ENCODE peak calls at places on chromosome 22, in nine cellular contexts. U, Z, P, S, N, R, E, D and O are unnamed samples.
A peak's percentile ranks its signal among the peaks of the same experiment; 100 is the strongest.

GRCh38 chr22:46079093-46079860 is 71.0 kb upstream of the PPARA start:
- DNase-seq in U (no peak), Z (no peak), P (peak; percentile 27), S (no peak), N (no peak), R (no peak), E (no peak), D (no peak), O (no peak)

GRCh38 chr22:43337385-43337784 is 5.8 kb downstream of the SCUBE1 start:
- DNase-seq in U (no peak), Z (no peak), P (no peak), S (no peak), N (no peak), R (no peak), E (no peak), D (no peak), O (no peak)

GRCh38 chr22:36211237-36211881 is 9.8 kb upstream of the APOL4 start:
- DNase-seq in U (no peak), Z (no peak), P (no peak), S (no peak), N (peak; percentile 56), R (no peak), E (no peak), D (no peak), O (no peak)

GRCh38 chr22:21098099-21098671 is 52.4 kb downstream of the LRRC74B start:
- DNase-seq in U (no peak), Z (no peak), P (no peak), S (no peak), N (no peak), R (no peak), E (no peak), D (no peak), O (no peak)

GRCh38 chr22:18133452-18133851 is 16.5 kb upstream of the USP18 start:
- DNase-seq in U (no peak), Z (no peak), P (no peak), S (no peak), N (no peak), R (no peak), E (no peak), D (no peak), O (peak; percentile 60)

GRCh38 chr22:28181332-28181731 is 262.3 kb upstream of the PITPNB start:
- DNase-seq in U (no peak), Z (no peak), P (no peak), S (no peak), N (peak; percentile 8), R (peak; percentile 65), E (no peak), D (no peak), O (peak; percentile 57)

GRCh38 chr22:43171607-43172006 is 15.3 kb downstream of the TTLL12 start:
- DNase-seq in U (no peak), Z (no peak), P (no peak), S (no peak), N (no peak), R (peak; percentile 93), E (no peak), D (no peak), O (no peak)

GRCh38 chr22:44671742-44672141 is 30.3 kb upstream of the PRR5 start:
- DNase-seq in U (no peak), Z (no peak), P (no peak), S (no peak), N (peak; percentile 83), R (peak; percentile 46), E (peak; percentile 43), D (no peak), O (peak; percentile 57)

GRCh38 chr22:41699264-41700104 is at the start of gene MEI1:
- DNase-seq in U (peak; percentile 86), Z (no peak), P (peak; percentile 87), S (no peak), N (peak; percentile 56), R (peak; percentile 85), E (no peak), D (peak; percentile 89), O (peak; percentile 21)

GRCh38 chr22:46858181-46858771 is 95.8 kb downstream of the TBC1D22A start:
- DNase-seq in U (no peak), Z (no peak), P (no peak), S (no peak), N (no peak), R (no peak), E (no peak), D (no peak), O (no peak)

GRCh38 chr22:42928969-42929837 is 72.1 kb upstream of the ARFGAP3 start:
- DNase-seq in U (no peak), Z (no peak), P (no peak), S (no peak), N (no peak), R (peak; percentile 70), E (peak; percentile 29), D (no peak), O (peak; percentile 66)

GRCh38 chr22:33921576-33922181 is 1.4 kb upstream of the LARGE1 start:
- DNase-seq in U (peak; percentile 82), Z (peak; percentile 86), P (peak; percentile 68), S (no peak), N (peak; percentile 60), R (peak; percentile 58), E (peak; percentile 60), D (no peak), O (peak; percentile 84)

GRCh38 chr22:42978453-42979103 is 36.4 kb downstream of the PACSIN2 start:
- DNase-seq in U (no peak), Z (peak; percentile 24), P (no peak), S (no peak), N (peak; percentile 66), R (no peak), E (no peak), D (no peak), O (peak; percentile 54)

GRCh38 chr22:49966716-49967332 is 6.3 kb downstream of the PIM3 start:
- DNase-seq in U (peak; percentile 55), Z (no peak), P (peak; percentile 34), S (no peak), N (no peak), R (no peak), E (no peak), D (no peak), O (peak; percentile 52)

GRCh38 chr22:32181043-32181442 is 21.9 kb upstream of the C22orf42 start:
- DNase-seq in U (no peak), Z (no peak), P (no peak), S (no peak), N (no peak), R (no peak), E (no peak), D (no peak), O (no peak)

GRCh38 chr22:25358421-25359170 is 139.2 kb downstream of the CRYBB2 start:
- DNase-seq in U (peak; percentile 7), Z (no peak), P (no peak), S (no peak), N (no peak), R (no peak), E (no peak), D (no peak), O (no peak)

GRCh38 chr22:34099278-34099677 is 179.0 kb upstream of the LARGE1 start:
- DNase-seq in U (no peak), Z (no peak), P (no peak), S (no peak), N (no peak), R (no peak), E (no peak), D (no peak), O (no peak)

GRCh38 chr22:21984793-21985192 is 2.2 kb upstream of the TOP3B start:
- DNase-seq in U (no peak), Z (peak; percentile 31), P (no peak), S (no peak), N (peak; percentile 40), R (peak; percentile 32), E (peak; percentile 19), D (no peak), O (peak; percentile 36)

GRCh38 chr22:22397292-22397870 is 111.2 kb downstream of the ZNF280B start:
- DNase-seq in U (no peak), Z (no peak), P (peak; percentile 59), S (peak; percentile 84), N (no peak), R (peak; percentile 22), E (peak; percentile 28), D (no peak), O (peak; percentile 14)

GRCh38 chr22:35498026-35498425 is 42.6 kb upstream of the RASD2 start:
- DNase-seq in U (no peak), Z (no peak), P (no peak), S (no peak), N (peak; percentile 35), R (no peak), E (peak; percentile 19), D (no peak), O (no peak)

GRCh38 chr22:46793497-46793896 is 31.0 kb downstream of the TBC1D22A start:
- DNase-seq in U (no peak), Z (no peak), P (no peak), S (no peak), N (no peak), R (no peak), E (no peak), D (no peak), O (no peak)

GRCh38 chr22:17832665-17833064 is 58.4 kb upstream of the BID start:
- DNase-seq in U (no peak), Z (no peak), P (peak; percentile 45), S (no peak), N (no peak), R (peak; percentile 90), E (no peak), D (no peak), O (no peak)

GRCh38 chr22:45454260-45454659 is 40.8 kb downstream of the RIBC2 start:
- DNase-seq in U (no peak), Z (no peak), P (no peak), S (no peak), N (peak; percentile 49), R (no peak), E (no peak), D (no peak), O (peak; percentile 94)

GRCh38 chr22:30307026-30307574 is 17.8 kb upstream of the CASTOR1 start:
- DNase-seq in U (no peak), Z (no peak), P (no peak), S (no peak), N (no peak), R (no peak), E (no peak), D (no peak), O (no peak)
- H3K4me1 ChIP-seq in U (peaks cover 50% of the 10 kb centered on the region), Z (peaks cover 6% of the 10 kb centered on the region), P (peaks cover 100% of the 10 kb centered on the region), S (peaks cover 100% of the 10 kb centered on the region), N (peaks cover 41% of the 10 kb centered on the region), R (peaks cover 29% of the 10 kb centered on the region), E (peaks cover 6% of the 10 kb centered on the region), D (peaks cover 95% of the 10 kb centered on the region), O (peaks cover 96% of the 10 kb centered on the region)

GRCh38 chr22:48949375-48950149 is 878.1 kb downstream of the BRD1 start:
- DNase-seq in U (no peak), Z (no peak), P (no peak), S (no peak), N (no peak), R (no peak), E (no peak), D (no peak), O (no peak)
- H3K9me3 ChIP-seq in U (no peaks in the 10 kb centered on the region), Z (no peaks in the 10 kb centered on the region), P (no peaks in the 10 kb centered on the region), S (no peaks in the 10 kb centered on the region), N (peaks cover 49% of the 10 kb centered on the region), R (no peaks in the 10 kb centered on the region), E (no peaks in the 10 kb centered on the region), D (no peaks in the 10 kb centered on the region), O (no peaks in the 10 kb centered on the region)

GRCh38 chr22:26666035-26666338 is 8.6 kb downstream of the MIAT start:
- DNase-seq in U (no peak), Z (no peak), P (no peak), S (no peak), N (peak; percentile 75), R (no peak), E (no peak), D (no peak), O (no peak)
- H3K36me3 ChIP-seq in U (no peaks in the 10 kb centered on the region), Z (peaks cover 96% of the 10 kb centered on the region), P (no peaks in the 10 kb centered on the region), S (no peaks in the 10 kb centered on the region), N (no peaks in the 10 kb centered on the region), R (no peaks in the 10 kb centered on the region), E (no peaks in the 10 kb centered on the region), D (no peaks in the 10 kb centered on the region), O (no peaks in the 10 kb centered on the region)

GRCh38 chr22:23831781-23832180 is 7.0 kb downstream of the DERL3 start:
- DNase-seq in U (no peak), Z (no peak), P (no peak), S (no peak), N (no peak), R (no peak), E (no peak), D (no peak), O (no peak)
- H3K4me1 ChIP-seq in U (peaks cover 7% of the 10 kb centered on the region), Z (no peaks in the 10 kb centered on the region), P (peaks cover 100% of the 10 kb centered on the region), S (peaks cover 9% of the 10 kb centered on the region), N (peaks cover 6% of the 10 kb centered on the region), R (no peaks in the 10 kb centered on the region), E (no peaks in the 10 kb centered on the region), D (no peaks in the 10 kb centered on the region), O (peaks cover 28% of the 10 kb centered on the region)